ENCODE peak calls at places on chromosome 13, in seven cellular contexts. One of them, this sample, is unnamed.
A peak's percentile ranks its signal among the peaks of the same experiment; 100 is the strongest.

GRCh38 chr13:30796833-30797601 is 61.7 kb downstream of the ALOX5AP start:
- DNase-seq in IMR-90: peak; percentile 44
- DNase-seq in H9: no peak
- DNase-seq in neuronal stem cell: no peak
- DNase-seq in mesenchymal stem cell: no peak
- DNase-seq in H1: no peak
- DNase-seq in trophoblast cell: no peak
- DNase-seq in this sample: peak; percentile 46

GRCh38 chr13:113806526-113806925 is 47.5 kb downstream of the TMEM255B start:
- DNase-seq in IMR-90: no peak
- DNase-seq in H9: no peak
- DNase-seq in neuronal stem cell: no peak
- DNase-seq in mesenchymal stem cell: no peak
- DNase-seq in H1: no peak
- DNase-seq in trophoblast cell: no peak
- DNase-seq in this sample: no peak

GRCh38 chr13:111912453-111912866 is 154.5 kb upstream of the SOX1 start:
- DNase-seq in IMR-90: no peak
- DNase-seq in H9: peak; percentile 13
- DNase-seq in neuronal stem cell: no peak
- DNase-seq in mesenchymal stem cell: no peak
- DNase-seq in H1: no peak
- DNase-seq in trophoblast cell: no peak
- DNase-seq in this sample: no peak

GRCh38 chr13:48571121-48571901 is 38.4 kb upstream of the RCBTB2 start:
- DNase-seq in IMR-90: peak; percentile 81
- DNase-seq in H9: no peak
- DNase-seq in neuronal stem cell: no peak
- DNase-seq in mesenchymal stem cell: peak; percentile 53
- DNase-seq in H1: no peak
- DNase-seq in trophoblast cell: no peak
- DNase-seq in this sample: no peak

GRCh38 chr13:40617801-40618356 is 48.6 kb downstream of the FOXO1 start:
- DNase-seq in IMR-90: no peak
- DNase-seq in H9: no peak
- DNase-seq in neuronal stem cell: no peak
- DNase-seq in mesenchymal stem cell: no peak
- DNase-seq in H1: no peak
- DNase-seq in trophoblast cell: peak; percentile 34
- DNase-seq in this sample: no peak

GRCh38 chr13:64371045-64371444 is 2859.1 kb downstream of the PCDH9 start:
- DNase-seq in IMR-90: peak; percentile 41
- DNase-seq in H9: no peak
- DNase-seq in neuronal stem cell: no peak
- DNase-seq in mesenchymal stem cell: no peak
- DNase-seq in H1: no peak
- DNase-seq in trophoblast cell: no peak
- DNase-seq in this sample: no peak

GRCh38 chr13:45861352-45861751 is 9.8 kb upstream of the SIAH3 start:
- DNase-seq in IMR-90: peak; percentile 18
- DNase-seq in H9: no peak
- DNase-seq in neuronal stem cell: no peak
- DNase-seq in mesenchymal stem cell: no peak
- DNase-seq in H1: no peak
- DNase-seq in trophoblast cell: no peak
- DNase-seq in this sample: no peak

GRCh38 chr13:106036870-106037269 is 498.6 kb downstream of the EFNB2 start:
- DNase-seq in IMR-90: no peak
- DNase-seq in H9: peak; percentile 47
- DNase-seq in neuronal stem cell: no peak
- DNase-seq in mesenchymal stem cell: no peak
- DNase-seq in H1: no peak
- DNase-seq in trophoblast cell: no peak
- DNase-seq in this sample: peak; percentile 61

GRCh38 chr13:26558912-26559485 is 1.5 kb downstream of the WASF3 start:
- DNase-seq in IMR-90: no peak
- DNase-seq in H9: no peak
- DNase-seq in neuronal stem cell: peak; percentile 65
- DNase-seq in mesenchymal stem cell: no peak
- DNase-seq in H1: no peak
- DNase-seq in trophoblast cell: no peak
- DNase-seq in this sample: peak; percentile 37

GRCh38 chr13:113186061-113186900 is 22.2 kb downstream of the PCID2 start:
- DNase-seq in IMR-90: no peak
- DNase-seq in H9: no peak
- DNase-seq in neuronal stem cell: no peak
- DNase-seq in mesenchymal stem cell: no peak
- DNase-seq in H1: no peak
- DNase-seq in trophoblast cell: no peak
- DNase-seq in this sample: no peak

GRCh38 chr13:94708031-94708571 is 4.2 kb downstream of the SOX21 start:
- DNase-seq in IMR-90: no peak
- DNase-seq in H9: peak; percentile 80
- DNase-seq in neuronal stem cell: peak; percentile 91
- DNase-seq in mesenchymal stem cell: no peak
- DNase-seq in H1: no peak
- DNase-seq in trophoblast cell: no peak
- DNase-seq in this sample: peak; percentile 75

GRCh38 chr13:101917475-101917810 is 465.0 kb downstream of the ITGBL1 start:
- DNase-seq in IMR-90: no peak
- DNase-seq in H9: peak; percentile 42
- DNase-seq in neuronal stem cell: no peak
- DNase-seq in mesenchymal stem cell: no peak
- DNase-seq in H1: no peak
- DNase-seq in trophoblast cell: no peak
- DNase-seq in this sample: no peak

GRCh38 chr13:43473437-43473836 is 313.3 kb downstream of the ENOX1 start:
- DNase-seq in IMR-90: no peak
- DNase-seq in H9: no peak
- DNase-seq in neuronal stem cell: no peak
- DNase-seq in mesenchymal stem cell: no peak
- DNase-seq in H1: no peak
- DNase-seq in trophoblast cell: no peak
- DNase-seq in this sample: peak; percentile 42

DNA sequence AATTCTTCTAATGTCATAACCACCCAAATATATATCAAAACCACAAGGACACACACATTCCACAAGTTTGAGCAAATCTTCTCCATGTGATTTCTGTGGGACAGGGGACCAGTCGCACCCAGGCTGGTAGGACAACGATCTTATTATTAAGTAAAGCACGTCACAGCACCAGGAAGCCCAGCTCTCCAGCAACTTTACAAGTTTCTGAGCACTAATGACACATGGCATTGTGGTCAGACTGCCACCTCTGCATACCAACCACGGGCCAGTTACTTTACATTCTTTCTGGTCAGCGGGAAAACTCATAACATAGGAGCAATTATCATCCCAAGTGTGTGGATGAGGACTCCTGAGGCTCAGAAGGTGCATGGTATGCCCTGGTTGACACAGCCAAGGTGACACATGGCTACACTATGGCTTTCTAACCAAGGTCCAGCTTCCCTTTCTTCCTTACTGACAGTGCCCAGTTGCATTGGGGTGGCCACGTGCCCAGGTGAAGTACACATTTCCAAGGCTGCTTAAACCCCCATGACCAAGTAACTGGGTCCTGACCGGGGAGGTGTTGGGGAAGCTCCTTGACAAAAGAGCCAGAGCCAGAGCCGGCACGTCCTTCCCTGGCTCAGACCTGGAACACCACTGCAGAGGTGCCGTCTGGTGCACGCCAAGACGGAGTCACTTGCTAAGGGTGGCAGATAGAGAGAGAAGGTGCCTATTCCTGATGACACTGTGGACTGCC is 27.4 kb downstream of the LATS2 start:
- DNase-seq in IMR-90: no peak
- DNase-seq in H9: no peak
- DNase-seq in neuronal stem cell: no peak
- DNase-seq in mesenchymal stem cell: peak; percentile 50
- DNase-seq in H1: no peak
- DNase-seq in trophoblast cell: peak; percentile 40
- DNase-seq in this sample: no peak
- H3K18ac ChIP-seq in IMR-90: no peak overlapping the region
- H3K18ac ChIP-seq in H9: no peak overlapping the region
- H3K18ac ChIP-seq in neuronal stem cell: no peak overlapping the region
- H3K18ac ChIP-seq in mesenchymal stem cell: peak overlapping the region; percentile 31
- H3K18ac ChIP-seq in H1: no peak overlapping the region
- H3K18ac ChIP-seq in trophoblast cell: no peak overlapping the region
- H3K18ac ChIP-seq in this sample: no peak overlapping the region

GRCh38 chr13:20706661-20707060 is 3.2 kb downstream of the IL17D start:
- DNase-seq in IMR-90: no peak
- DNase-seq in H9: no peak
- DNase-seq in neuronal stem cell: no peak
- DNase-seq in mesenchymal stem cell: no peak
- DNase-seq in H1: no peak
- DNase-seq in trophoblast cell: no peak
- DNase-seq in this sample: no peak

GRCh38 chr13:20711301-20712044 is 8.0 kb downstream of the IL17D start:
- DNase-seq in IMR-90: no peak
- DNase-seq in H9: peak; percentile 79
- DNase-seq in neuronal stem cell: no peak
- DNase-seq in mesenchymal stem cell: peak; percentile 16
- DNase-seq in H1: no peak
- DNase-seq in trophoblast cell: no peak
- DNase-seq in this sample: peak; percentile 88

GRCh38 chr13:20709369-20709768 is 5.9 kb downstream of the IL17D start:
- DNase-seq in IMR-90: no peak
- DNase-seq in H9: no peak
- DNase-seq in neuronal stem cell: no peak
- DNase-seq in mesenchymal stem cell: no peak
- DNase-seq in H1: no peak
- DNase-seq in trophoblast cell: no peak
- DNase-seq in this sample: no peak

GRCh38 chr13:20709782-20710181 is 6.3 kb downstream of the IL17D start:
- DNase-seq in IMR-90: no peak
- DNase-seq in H9: no peak
- DNase-seq in neuronal stem cell: no peak
- DNase-seq in mesenchymal stem cell: peak; percentile 4
- DNase-seq in H1: no peak
- DNase-seq in trophoblast cell: peak; percentile 31
- DNase-seq in this sample: peak; percentile 39

DNA sequence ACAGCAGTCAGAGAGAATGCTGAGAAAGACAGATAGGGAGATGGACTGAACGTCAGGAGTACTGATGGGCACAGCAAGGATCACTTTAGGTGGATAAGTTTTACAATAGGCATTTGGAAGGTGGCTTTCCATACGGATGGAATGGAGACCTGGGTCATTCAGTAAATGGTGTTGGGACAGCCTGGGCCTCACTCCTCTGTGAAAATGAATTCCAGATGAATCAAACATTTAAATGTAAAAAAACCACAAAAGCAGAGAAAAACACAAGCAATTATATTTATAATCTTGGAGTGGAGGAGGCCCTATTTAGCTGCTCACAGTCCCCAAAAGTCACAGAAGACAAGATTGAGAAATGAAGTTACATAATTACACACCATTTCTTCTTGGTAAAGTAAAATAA is 4.7 kb downstream of the IL17D start:
- DNase-seq in IMR-90: no peak
- DNase-seq in H9: no peak
- DNase-seq in neuronal stem cell: no peak
- DNase-seq in mesenchymal stem cell: no peak
- DNase-seq in H1: no peak
- DNase-seq in trophoblast cell: no peak
- DNase-seq in this sample: no peak
- H3K18ac ChIP-seq in IMR-90: no peak overlapping the region
- H3K18ac ChIP-seq in H9: no peak overlapping the region
- H3K18ac ChIP-seq in neuronal stem cell: no peak overlapping the region
- H3K18ac ChIP-seq in mesenchymal stem cell: no peak overlapping the region
- H3K18ac ChIP-seq in H1: no peak overlapping the region
- H3K18ac ChIP-seq in trophoblast cell: no peak overlapping the region
- H3K18ac ChIP-seq in this sample: no peak overlapping the region

GRCh38 chr13:79402679-79403078 is 3.4 kb downstream of the RBM26 start:
- DNase-seq in IMR-90: no peak
- DNase-seq in H9: no peak
- DNase-seq in neuronal stem cell: no peak
- DNase-seq in mesenchymal stem cell: no peak
- DNase-seq in H1: no peak
- DNase-seq in trophoblast cell: no peak
- DNase-seq in this sample: no peak

GRCh38 chr13:79403113-79403512 is 2.9 kb downstream of the RBM26 start:
- DNase-seq in IMR-90: no peak
- DNase-seq in H9: no peak
- DNase-seq in neuronal stem cell: no peak
- DNase-seq in mesenchymal stem cell: no peak
- DNase-seq in H1: no peak
- DNase-seq in trophoblast cell: no peak
- DNase-seq in this sample: no peak

GRCh38 chr13:79402074-79402635 is 3.9 kb downstream of the RBM26 start:
- DNase-seq in IMR-90: no peak
- DNase-seq in H9: no peak
- DNase-seq in neuronal stem cell: no peak
- DNase-seq in mesenchymal stem cell: peak; percentile 35
- DNase-seq in H1: no peak
- DNase-seq in trophoblast cell: no peak
- DNase-seq in this sample: no peak

GRCh38 chr13:79398915-79399314 is 7.1 kb downstream of the RBM26 start:
- DNase-seq in IMR-90: peak; percentile 55
- DNase-seq in H9: no peak
- DNase-seq in neuronal stem cell: no peak
- DNase-seq in mesenchymal stem cell: no peak
- DNase-seq in H1: no peak
- DNase-seq in trophoblast cell: no peak
- DNase-seq in this sample: no peak

DNA sequence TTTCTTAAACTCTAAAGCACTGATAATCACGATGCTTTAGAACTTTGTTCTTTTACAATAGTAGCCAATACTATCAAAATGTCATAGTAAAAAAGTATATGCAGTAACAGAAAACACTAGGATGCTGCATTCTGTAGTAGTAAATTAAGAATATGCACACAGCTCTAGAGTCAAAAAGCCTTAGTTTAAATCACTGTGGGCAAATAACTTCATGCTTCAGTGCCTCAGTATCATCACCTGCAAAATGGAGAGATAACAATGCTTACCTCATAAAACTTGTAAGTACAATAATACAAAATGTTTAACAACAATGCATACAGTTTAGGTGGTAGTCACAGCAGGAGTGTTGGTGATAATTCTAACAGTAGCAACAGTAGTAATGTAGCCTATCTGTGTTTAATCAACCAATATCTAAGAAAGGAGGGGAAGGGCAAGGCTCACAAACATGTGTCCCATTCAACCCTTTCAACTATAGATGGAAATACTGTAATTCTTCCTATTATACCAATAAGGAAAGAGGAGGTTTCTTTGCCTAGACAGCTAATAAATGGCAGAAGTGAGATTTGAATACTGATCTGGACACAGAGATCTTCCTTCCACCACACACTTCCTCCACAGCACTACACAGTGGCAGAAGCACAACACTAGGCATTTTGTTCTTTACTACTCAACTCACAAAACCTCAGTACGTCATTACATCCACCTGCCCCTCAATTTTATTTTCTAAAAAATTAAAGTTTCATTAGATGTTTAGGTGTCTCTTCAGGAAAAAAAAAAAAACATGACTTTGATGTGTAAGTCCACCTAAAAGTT is 4.6 kb downstream of the RBM26 start:
- DNase-seq in IMR-90: no peak
- DNase-seq in H9: no peak
- DNase-seq in neuronal stem cell: no peak
- DNase-seq in mesenchymal stem cell: no peak
- DNase-seq in H1: no peak
- DNase-seq in trophoblast cell: no peak
- DNase-seq in this sample: peak; percentile 55
- H3K18ac ChIP-seq in IMR-90: no peak overlapping the region
- H3K18ac ChIP-seq in H9: no peak overlapping the region
- H3K18ac ChIP-seq in neuronal stem cell: no peak overlapping the region
- H3K18ac ChIP-seq in mesenchymal stem cell: no peak overlapping the region
- H3K18ac ChIP-seq in H1: no peak overlapping the region
- H3K18ac ChIP-seq in trophoblast cell: no peak overlapping the region
- H3K18ac ChIP-seq in this sample: no peak overlapping the region

GRCh38 chr13:110304256-110304655 is 2.7 kb downstream of the COL4A1 start:
- DNase-seq in IMR-90: peak; percentile 70
- DNase-seq in H9: peak; percentile 14
- DNase-seq in neuronal stem cell: no peak
- DNase-seq in mesenchymal stem cell: peak; percentile 84
- DNase-seq in H1: no peak
- DNase-seq in trophoblast cell: peak; percentile 64
- DNase-seq in this sample: no peak
- H3K18ac ChIP-seq in IMR-90: peak overlapping the region; percentile 36
- H3K18ac ChIP-seq in H9: no peak overlapping the region
- H3K18ac ChIP-seq in neuronal stem cell: no peak overlapping the region
- H3K18ac ChIP-seq in mesenchymal stem cell: peak overlapping the region; percentile 25
- H3K18ac ChIP-seq in H1: no peak overlapping the region
- H3K18ac ChIP-seq in trophoblast cell: no peak overlapping the region
- H3K18ac ChIP-seq in this sample: no peak overlapping the region